ENCODE peak calls at places on chromosome 1, in six cellular contexts. F, H, B, A, S and J are unnamed samples.
A peak's percentile ranks its signal among the peaks of the same experiment; 100 is the strongest.

GRCh38 chr1:87129038-87129437 is 199.6 kb upstream of the LMO4 start:
- ATAC-seq in F (no peak), H (no peak), B (no peak), A (no peak), S (no peak), J (peak; percentile 85)

GRCh38 chr1:52633291-52633754 is 355 bp downstream of the SHISAL2A start:
- ATAC-seq in F (peak; percentile 40), H (peak; percentile 4), B (peak; percentile 33), A (peak; percentile 26), S (peak; percentile 35), J (peak; percentile 17)

GRCh38 chr1:192485692-192486436 is 89.7 kb upstream of the RGS1 start:
- ATAC-seq in F (peak; percentile 92), H (no peak), B (peak; percentile 97), A (no peak), S (peak; percentile 75), J (peak; percentile 81)

GRCh38 chr1:9996624-9997582 is at the start of gene RBP7:
- ATAC-seq in F (peak; percentile 81), H (peak; percentile 34), B (peak; percentile 82), A (peak; percentile 28), S (peak; percentile 75), J (peak; percentile 66)

GRCh38 chr1:42845866-42846256 is 552 bp upstream of the ZNF691 start:
- ATAC-seq in F (peak; percentile 10), H (peak; percentile 5), B (peak; percentile 3), A (peak; percentile 29), S (peak; percentile 20), J (no peak)

GRCh38 chr1:47208374-47208850 is 18.6 kb upstream of the PDZK1IP1 start:
- ATAC-seq in F (no peak), H (no peak), B (no peak), A (no peak), S (no peak), J (no peak)

GRCh38 chr1:161195171-161195570 is 3.7 kb downstream of the ADAMTS4 start:
- ATAC-seq in F (peak; percentile 20), H (no peak), B (no peak), A (no peak), S (no peak), J (no peak)

GRCh38 chr1:53678507-53678906 is 60.5 kb downstream of the GLIS1 start:
- ATAC-seq in F (no peak), H (no peak), B (no peak), A (no peak), S (no peak), J (no peak)